ENCODE peak calls at places on chromosomes 11 and 22, in four cellular contexts. M, G, C and N are unnamed samples. For H3K36me3, the result is how much of the 10 kb centered on the place peaks cover.

GRCh38 chr11:56700242-56700918 is 1.5 kb downstream of the OR9G1 start:
- DNase-seq in M (no peak), G (no peak), C (no peak), N (no peak)

GRCh38 chr11:10990637-10991036 is 132.8 kb upstream of the ZBED5 start:
- DNase-seq in M (no peak), G (no peak), C (no peak), N (no peak)

GRCh38 chr11:11265994-11266606 is 87.0 kb downstream of the CSNK2A3 start:
- DNase-seq in M (no peak), G (peak), C (peak), N (peak)

GRCh38 chr22:30290679-30291333 is 1.5 kb upstream of the CASTOR1 start:
- DNase-seq in M (peak), G (peak), C (peak), N (peak)

GRCh38 chr11:27179334-27179733 is 138.7 kb downstream of the BBOX1 start:
- DNase-seq in M (no peak), G (no peak), C (no peak), N (no peak)

GRCh38 chr11:10654211-10655150 is 39.1 kb downstream of the IRAG1 start:
- DNase-seq in M (no peak), G (peak), C (peak), N (no peak)

GRCh38 chr11:16612801-16613400 is 125.5 kb upstream of the C11orf58 start:
- DNase-seq in M (no peak), G (peak), C (peak), N (no peak)

GRCh38 chr11:16000065-16000464 is 356.3 kb downstream of the SOX6 start:
- DNase-seq in M (no peak), G (no peak), C (no peak), N (no peak)

GRCh38 chr11:133978816-133979215 is 22.0 kb upstream of the IGSF9B start:
- DNase-seq in M (no peak), G (no peak), C (no peak), N (no peak)

GRCh38 chr11:61071880-61072279 is 30.4 kb upstream of the CD5 start:
- DNase-seq in M (peak), G (no peak), C (no peak), N (no peak)

DNA sequence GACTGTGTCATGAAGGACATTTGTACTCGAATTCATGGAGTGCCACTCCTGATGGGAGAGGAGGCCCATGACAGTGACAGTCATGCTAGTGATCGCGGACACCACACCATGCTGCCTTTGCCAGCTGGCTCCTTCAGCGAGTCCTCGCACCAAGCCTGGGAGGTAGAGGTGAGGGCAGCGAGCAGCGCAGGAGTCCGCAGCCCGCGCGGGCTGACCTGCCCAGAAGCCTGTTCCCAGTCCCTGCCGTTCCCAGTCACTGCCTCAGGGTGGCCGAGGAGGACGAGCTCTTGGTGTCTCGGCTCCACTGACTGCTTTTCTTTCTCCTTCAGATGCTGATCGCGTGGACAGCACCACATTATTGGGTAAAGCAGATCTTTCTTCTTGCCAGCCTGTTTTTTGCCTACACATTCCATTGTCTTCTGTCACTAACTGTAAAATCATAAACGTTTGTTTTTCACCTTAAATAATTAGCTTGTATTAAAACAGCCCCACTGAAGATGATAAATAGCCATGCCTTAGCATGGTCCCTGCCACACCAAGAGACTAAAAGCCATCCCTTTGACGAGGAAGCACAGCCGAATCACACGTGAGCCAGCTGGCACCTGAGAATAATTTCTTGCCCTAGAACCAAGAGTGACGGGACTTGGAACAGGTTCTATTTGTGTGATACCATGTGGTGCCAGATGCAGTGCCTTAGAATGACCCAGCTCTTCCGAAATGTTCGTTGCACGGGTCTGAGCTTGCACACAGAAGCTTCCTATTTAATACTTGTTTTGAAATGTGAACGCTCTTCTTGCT is 25.5 kb downstream of the FAM118A start:
- DNase-seq in M (no peak), G (peak), C (no peak), N (no peak)
- H3K27ac ChIP-seq in M (no peak), G (no peak), C (no peak), N (peak)

GRCh38 chr22:23263651-23264555 is 83.6 kb downstream of the BCR start:
- DNase-seq in M (no peak), G (no peak), C (no peak), N (no peak)
- H3K36me3 ChIP-seq in M (under half), G (under half), C (under half), N (under half)

GRCh38 chr11:68867067-68867466 is 25.4 kb upstream of the CPT1A start:
- DNase-seq in M (no peak), G (no peak), C (no peak), N (no peak)

GRCh38 chr11:68865241-68865640 is 23.5 kb upstream of the CPT1A start:
- DNase-seq in M (no peak), G (no peak), C (no peak), N (no peak)

GRCh38 chr11:68872216-68873003 is 30.7 kb upstream of the CPT1A start:
- DNase-seq in M (no peak), G (no peak), C (no peak), N (no peak)

GRCh38 chr11:68868221-68868620 is 26.5 kb upstream of the CPT1A start:
- DNase-seq in M (no peak), G (no peak), C (no peak), N (no peak)

DNA sequence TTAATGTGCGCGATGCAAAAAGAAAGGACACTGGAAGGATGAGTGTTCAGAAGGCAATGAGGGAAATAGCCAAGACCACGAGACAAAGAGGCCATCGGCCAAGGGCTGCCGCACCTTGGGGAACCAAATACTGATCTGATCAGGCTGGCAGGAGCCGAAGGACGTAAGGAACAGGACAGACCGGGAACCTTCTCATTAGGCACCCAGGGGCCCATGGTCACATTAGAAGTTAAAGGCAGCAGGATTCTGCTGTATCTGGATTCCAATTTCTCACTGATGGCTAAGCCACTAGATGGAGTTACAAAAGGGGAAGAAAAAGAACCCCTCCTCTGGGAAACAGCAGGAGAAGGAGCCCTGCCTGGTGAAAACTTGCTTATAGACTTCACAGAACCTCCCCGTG is 28.8 kb upstream of the CPT1A start:
- DNase-seq in M (no peak), G (no peak), C (no peak), N (no peak)
- H3K27ac ChIP-seq in M (no peak), G (no peak), C (no peak), N (no peak)

GRCh38 chr22:20573176-20573829 is 65.9 kb downstream of the MED15 start:
- DNase-seq in M (no peak), G (no peak), C (no peak), N (no peak)

GRCh38 chr22:20573830-20574615 is 66.6 kb downstream of the MED15 start:
- DNase-seq in M (no peak), G (no peak), C (no peak), N (no peak)

GRCh38 chr22:20576445-20576816 is 69.0 kb downstream of the MED15 start:
- DNase-seq in M (no peak), G (no peak), C (no peak), N (no peak)

GRCh38 chr22:20575724-20576444 is 68.5 kb downstream of the MED15 start:
- DNase-seq in M (no peak), G (no peak), C (no peak), N (no peak)

DNA sequence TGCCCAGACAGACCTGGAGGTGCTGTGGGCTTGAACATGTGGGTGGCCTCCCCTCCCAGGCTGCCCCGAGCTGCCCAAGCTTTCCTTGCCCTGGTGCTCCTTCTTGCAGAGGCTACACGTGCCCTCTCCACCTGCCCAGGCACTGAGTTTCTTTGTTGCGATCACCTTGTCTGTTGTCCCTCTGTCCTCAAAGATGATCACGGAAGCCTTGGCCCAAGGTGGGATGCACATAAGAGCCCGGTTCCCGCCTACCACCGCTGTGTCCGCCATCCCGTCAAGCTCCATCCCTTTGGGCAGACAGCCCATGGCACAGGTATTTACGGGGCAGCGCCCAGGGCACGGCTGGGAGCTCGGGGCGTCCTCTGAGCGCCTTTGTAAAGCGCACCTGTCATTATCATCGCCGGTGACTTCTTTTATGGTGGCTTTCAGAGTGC is 67.5 kb downstream of the MED15 start:
- DNase-seq in M (no peak), G (no peak), C (no peak), N (no peak)
- H3K36me3 ChIP-seq in M (under half), G (half or more), C (under half), N (under half)

GRCh38 chr11:44361883-44362282 is 51.9 kb upstream of the ALX4 start:
- DNase-seq in M (no peak), G (no peak), C (no peak), N (no peak)
- H3K27ac ChIP-seq in M (no peak), G (no peak), C (no peak), N (no peak)

GRCh38 chr11:72406536-72407507 is 27.5 kb downstream of the CLPB start:
- DNase-seq in M (no peak), G (no peak), C (no peak), N (no peak)
- H3K36me3 ChIP-seq in M (under half), G (under half), C (under half), N (under half)

GRCh38 chr11:45766469-45766868 is 38.5 kb upstream of the SLC35C1 start:
- DNase-seq in M (no peak), G (no peak), C (no peak), N (no peak)
- H3K27ac ChIP-seq in M (no peak), G (no peak), C (no peak), N (no peak)

GRCh38 chr11:70541699-70542098 is 143.4 kb downstream of the CTTN start:
- DNase-seq in M (no peak), G (no peak), C (no peak), N (no peak)

GRCh38 chr11:70538641-70539359 is 140.5 kb downstream of the CTTN start:
- DNase-seq in M (no peak), G (peak), C (no peak), N (no peak)

GRCh38 chr11:70541176-70541575 is 142.8 kb downstream of the CTTN start:
- DNase-seq in M (no peak), G (no peak), C (no peak), N (no peak)

GRCh38 chr11:70539360-70540095 is 141.2 kb downstream of the CTTN start:
- DNase-seq in M (no peak), G (peak), C (no peak), N (no peak)

GRCh38 chr11:70540196-70540595 is 141.9 kb downstream of the CTTN start:
- DNase-seq in M (no peak), G (no peak), C (no peak), N (no peak)
- H3K36me3 ChIP-seq in M (under half), G (under half), C (under half), N (under half)

GRCh38 chr11:35136311-35136710 is 2.7 kb upstream of the CD44 start:
- DNase-seq in M (no peak), G (no peak), C (no peak), N (no peak)

GRCh38 chr11:35139883-35140282 is 912 bp downstream of the CD44 start:
- DNase-seq in M (no peak), G (no peak), C (no peak), N (no peak)

GRCh38 chr11:35138949-35139881 is at the start of gene CD44:
- DNase-seq in M (peak), G (peak), C (peak), N (peak)

GRCh38 chr11:35138058-35138457 is 913 bp upstream of the CD44 start:
- DNase-seq in M (no peak), G (no peak), C (no peak), N (no peak)

GRCh38 chr11:35138606-35138948 is 394 bp upstream of the CD44 start:
- DNase-seq in M (peak), G (no peak), C (no peak), N (no peak)
- H3K27ac ChIP-seq in M (no peak), G (no peak), C (no peak), N (no peak)

GRCh38 chr11:111699579-111700156 is 66.5 kb downstream of the PPP2R1B start:
- DNase-seq in M (no peak), G (no peak), C (no peak), N (no peak)

GRCh38 chr11:111700186-111700585 is 66.0 kb downstream of the PPP2R1B start:
- DNase-seq in M (no peak), G (no peak), C (no peak), N (no peak)

GRCh38 chr11:111698852-111699559 is 67.2 kb downstream of the PPP2R1B start:
- DNase-seq in M (no peak), G (no peak), C (no peak), N (no peak)

GRCh38 chr11:111707039-111707690 is 59.0 kb downstream of the PPP2R1B start:
- DNase-seq in M (peak), G (no peak), C (no peak), N (peak)

GRCh38 chr11:111702623-111703022 is 63.6 kb downstream of the PPP2R1B start:
- DNase-seq in M (no peak), G (no peak), C (no peak), N (no peak)
- H3K36me3 ChIP-seq in M (under half), G (under half), C (under half), N (under half)